ENCODE peak calls at places on chromosomes 12 and 14, in four cellular contexts. H is fibroblast of mammary gland, F is Peyer's patch, M is K562. K is an unnamed sample.

GRCh38 chr14:91245029-91245428 is 525 bp upstream of the GPR68 start:
- DNase-seq in H (no peak), F (peak), M (no peak), K (no peak)

GRCh38 chr14:104132981-104133380 is 5.4 kb upstream of the KIF26A start:
- DNase-seq in H (no peak), F (no peak), M (no peak), K (no peak)

GRCh38 chr14:33280646-33281045 is 342.0 kb downstream of the NPAS3 start:
- DNase-seq in H (peak), F (no peak), M (no peak), K (no peak)

GRCh38 chr14:96221109-96221650 is 16.5 kb downstream of the BDKRB2 start:
- DNase-seq in H (no peak), F (no peak), M (no peak), K (no peak)

GRCh38 chr12:7832059-7832696 is 40.5 kb downstream of the SLC2A14 start:
- DNase-seq in H (peak), F (no peak), M (peak), K (peak)

GRCh38 chr12:104182144-104182543 is 33.4 kb upstream of the TXNRD1 start:
- DNase-seq in H (peak), F (peak), M (no peak), K (peak)

GRCh38 chr12:113019045-113019444 is 37.5 kb upstream of the DTX1 start:
- DNase-seq in H (no peak), F (no peak), M (no peak), K (no peak)

GRCh38 chr14:32049361-32050103 is 27.6 kb upstream of the ARHGAP5 start:
- DNase-seq in H (no peak), F (no peak), M (no peak), K (no peak)

GRCh38 chr14:56514663-56515371 is 64.8 kb upstream of the TMEM260 start:
- DNase-seq in H (peak), F (no peak), M (peak), K (peak)

GRCh38 chr12:73950506-73950905 is 587.1 kb upstream of the ATXN7L3B start:
- DNase-seq in H (no peak), F (no peak), M (no peak), K (no peak)

GRCh38 chr14:59328410-59328809 is 136.8 kb downstream of the GPR135 start:
- DNase-seq in H (peak), F (no peak), M (no peak), K (no peak)

GRCh38 chr12:59164991-59165718 is 244.9 kb upstream of the LRIG3 start:
- DNase-seq in H (peak), F (no peak), M (no peak), K (peak)

DNA sequence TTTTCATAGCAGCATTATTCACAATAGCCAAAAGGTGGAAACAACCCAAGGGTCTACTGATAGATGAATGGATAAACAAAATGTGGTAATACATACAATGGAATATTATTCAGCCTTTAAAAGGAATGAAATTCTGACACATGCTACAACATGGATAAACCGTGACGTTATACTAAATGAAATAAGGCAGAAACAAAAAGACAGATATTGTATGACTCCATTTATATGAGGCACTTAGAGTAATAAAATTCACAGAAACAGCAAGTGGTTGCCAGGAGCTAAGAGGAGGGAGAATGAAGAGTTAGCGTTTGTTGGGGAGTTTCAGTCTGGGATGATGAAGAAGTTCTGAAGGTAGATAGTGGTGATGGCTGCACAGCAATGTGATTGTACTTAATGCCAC is 76.6 kb downstream of the DCAF5 start:
- DNase-seq in H (no peak), F (no peak), M (no peak), K (no peak)
- TF ChIP-seq CTCF in H (no peak), F (no peak), M (no peak), K (no peak)

DNA sequence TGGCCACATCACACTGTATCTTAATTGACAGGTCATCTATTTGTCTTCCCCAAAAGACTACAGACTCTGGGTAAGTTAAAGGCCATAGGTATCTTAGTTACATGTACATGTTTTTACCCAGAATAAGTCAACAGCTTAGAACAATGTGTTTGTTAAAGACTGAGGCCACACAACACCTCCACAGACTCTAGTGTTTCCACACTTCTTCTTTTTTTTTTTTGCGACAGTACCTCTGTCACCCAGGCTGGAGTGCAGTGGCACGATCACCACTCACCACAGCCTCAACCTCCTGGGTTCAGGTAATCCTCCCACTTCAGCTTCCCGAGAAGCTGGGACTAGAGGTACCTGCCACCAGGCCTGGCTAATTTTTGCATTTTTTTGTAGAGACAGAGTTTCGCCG is 1.3 kb downstream of the GPN3 start:
- DNase-seq in H (no peak), F (no peak), M (no peak), K (no peak)
- H3K4me3 ChIP-seq in H (peak), F (no peak), M (peak), K (peak)

GRCh38 chr14:106875503-106875902 is 1349.1 kb downstream of the TMEM121 start:
- DNase-seq in H (no peak), F (peak), M (no peak), K (no peak)
- TF ChIP-seq CTCF in H (no peak), F (no peak), M (peak), K (no peak)

GRCh38 chr14:77067632-77068514 is 30.2 kb upstream of the CIPC start:
- DNase-seq in H (peak), F (peak), M (peak), K (no peak)
- H3K4me3 ChIP-seq in H (no peak), F (no peak), M (no peak), K (no peak)

DNA sequence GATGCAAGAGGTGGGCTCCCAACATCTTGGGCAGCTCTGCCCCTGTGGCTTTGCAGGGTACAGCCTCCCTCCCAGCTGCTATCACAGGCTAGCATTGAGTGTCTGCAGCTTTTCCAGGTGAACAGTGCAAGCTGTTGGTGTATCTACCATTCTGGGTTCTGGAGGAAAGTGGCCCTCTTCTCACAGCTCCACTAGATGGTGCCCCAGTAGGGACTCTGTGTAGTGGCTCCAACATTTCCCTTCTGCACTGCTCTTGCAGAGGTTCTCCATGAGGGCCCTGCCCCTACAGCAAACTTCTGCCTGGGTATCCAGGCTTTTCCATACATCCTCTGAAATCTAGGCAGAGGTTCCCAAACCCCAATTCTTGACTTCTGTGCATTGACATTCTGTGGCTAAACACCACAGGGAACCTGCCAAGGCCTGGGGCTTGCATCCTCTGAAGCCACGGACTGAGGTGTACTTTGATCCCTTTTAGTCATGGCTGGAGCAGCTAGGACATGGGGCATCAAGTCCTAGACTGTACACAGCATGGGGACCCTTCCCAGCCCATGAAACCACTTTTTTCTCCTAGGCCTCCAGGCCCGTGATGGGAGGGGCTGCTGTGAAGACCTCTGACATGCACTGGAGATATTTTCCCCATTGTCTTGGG is 24.0 kb upstream of the SLC38A1 start:
- DNase-seq in H (peak), F (no peak), M (no peak), K (no peak)
- TF ChIP-seq CTCF in H (peak), F (no peak), M (no peak), K (no peak)

GRCh38 chr12:57548488-57548887 is 1.4 kb upstream of the KIF5A start:
- DNase-seq in H (no peak), F (no peak), M (no peak), K (no peak)

GRCh38 chr12:57549203-57549908 is 488 bp upstream of the KIF5A start:
- DNase-seq in H (no peak), F (no peak), M (no peak), K (no peak)

GRCh38 chr12:57546438-57547365 is at the start of gene DCTN2:
- DNase-seq in H (peak), F (peak), M (peak), K (peak)

GRCh38 chr12:57545809-57546437 is 1.1 kb downstream of the DCTN2 start:
- DNase-seq in H (no peak), F (peak), M (peak), K (no peak)

GRCh38 chr12:57547366-57548315 is 649 bp upstream of the DCTN2 start:
- DNase-seq in H (no peak), F (no peak), M (no peak), K (no peak)
- H3K4me3 ChIP-seq in H (peak), F (peak), M (peak), K (peak)

DNA sequence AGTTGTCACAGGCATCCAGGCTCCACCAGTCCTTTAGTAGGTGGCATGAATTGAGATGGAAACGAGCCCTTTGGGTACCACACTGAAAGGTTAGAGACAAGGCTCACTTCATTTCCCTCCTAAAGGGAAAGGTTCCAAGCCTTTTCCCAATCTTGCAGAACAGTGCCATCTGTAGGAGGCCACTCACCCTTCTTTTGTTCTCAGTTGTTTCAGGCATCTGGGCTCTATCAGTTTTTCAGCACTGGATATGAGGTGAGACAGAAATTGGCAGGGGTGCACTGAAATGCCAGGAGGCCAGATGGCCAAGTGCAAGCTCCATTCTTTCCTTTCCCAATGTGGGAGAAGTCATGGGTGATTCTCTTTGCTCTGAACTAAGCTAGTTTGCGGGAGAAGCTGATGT is 15.2 kb downstream of the FBXO33 start:
- DNase-seq in H (peak), F (no peak), M (no peak), K (no peak)
- TF ChIP-seq CTCF in H (peak), F (no peak), M (no peak), K (peak)

GRCh38 chr14:84351646-84352045 is 1178.3 kb upstream of the FLRT2 start:
- DNase-seq in H (peak), F (no peak), M (no peak), K (no peak)
- H3K4me3 ChIP-seq in H (no peak), F (no peak), M (no peak), K (no peak)